ENCODE peak calls at places on chromosome 18, in seven cellular contexts. S is HepG2, Z is fibroblast of lung, I is AG04450, T is cardiac muscle cell, R is GM23338, N is GM12865. P is an unnamed sample.

GRCh38 chr18:49459404-49460171 is 857 bp downstream of the DYM start:
- DNase-seq in T (no peak), N (peak), I (no peak), S (no peak), R (peak), Z (peak), P (no peak)

GRCh38 chr18:73979742-73980141 is 167.9 kb downstream of the FBXO15 start:
- DNase-seq in T (no peak), Z (peak), R (no peak), N (no peak), S (no peak), I (peak), P (peak)

GRCh38 chr18:44651453-44651852 is 29.2 kb upstream of the SETBP1 start:
- DNase-seq in S (no peak), I (no peak), T (no peak), Z (peak), N (no peak), R (peak), P (peak)

GRCh38 chr18:79335833-79336360 is 59.8 kb upstream of the NFATC1 start:
- DNase-seq in Z (no peak), I (no peak), R (no peak), T (no peak), S (no peak), N (no peak), P (no peak)

GRCh38 chr18:10086458-10086857 is 172.6 kb downstream of the VAPA start:
- DNase-seq in Z (no peak), S (no peak), N (no peak), T (no peak), R (no peak), I (no peak), P (no peak)

GRCh38 chr18:63111549-63112402 is 207.8 kb downstream of the BCL2 start:
- DNase-seq in Z (no peak), R (no peak), I (no peak), S (no peak), N (peak), T (no peak), P (no peak)

GRCh38 chr18:68738572-68738971 is 23.7 kb upstream of the TMX3 start:
- DNase-seq in T (no peak), N (no peak), S (no peak), R (no peak), I (no peak), Z (no peak), P (no peak)

GRCh38 chr18:3060667-3061580 is 48.0 kb upstream of the LPIN2 start:
- DNase-seq in Z (no peak), I (no peak), S (peak), N (peak), T (no peak), R (no peak), P (no peak)

GRCh38 chr18:21134895-21135294 is 23.3 kb upstream of the ROCK1 start:
- DNase-seq in T (no peak), Z (peak), I (no peak), N (peak), R (no peak), S (no peak), P (no peak)

GRCh38 chr18:25651553-25651952 is 299.6 kb upstream of the ZNF521 start:
- DNase-seq in T (no peak), I (no peak), S (no peak), Z (no peak), N (no peak), R (no peak), P (no peak)

GRCh38 chr18:13003466-13003896 is 12.3 kb downstream of the CEP192 start:
- DNase-seq in Z (peak), I (peak), S (peak), R (peak), N (peak), T (peak), P (no peak)

GRCh38 chr18:68056936-68057335 is 540.4 kb upstream of the DSEL start:
- DNase-seq in I (no peak), T (no peak), S (no peak), R (no peak), Z (peak), N (no peak), P (no peak)

GRCh38 chr18:43665239-43665788 is 388.0 kb upstream of the SYT4 start:
- DNase-seq in T (no peak), S (no peak), R (no peak), Z (peak), N (no peak), I (peak), P (peak)

GRCh38 chr18:62420151-62420512 is 95.0 kb downstream of the TNFRSF11A start:
- DNase-seq in I (no peak), N (no peak), Z (peak), R (no peak), S (peak), T (no peak), P (no peak)

GRCh38 chr18:80179857-80180558 is 67.3 kb downstream of the PARD6G start:
- DNase-seq in Z (no peak), N (no peak), S (no peak), T (no peak), R (no peak), I (no peak), P (no peak)

GRCh38 chr18:37716106-37716708 is 150.6 kb upstream of the CELF4 start:
- DNase-seq in I (no peak), R (no peak), T (no peak), Z (no peak), S (no peak), N (no peak), P (no peak)

GRCh38 chr18:59823611-59824195 is 76.1 kb upstream of the PMAIP1 start:
- DNase-seq in N (peak), R (peak), S (peak), T (peak), Z (peak), I (peak), P (no peak)

GRCh38 chr18:27419646-27420045 is 234.5 kb upstream of the CHST9 start:
- DNase-seq in Z (no peak), T (no peak), N (no peak), R (no peak), S (no peak), I (no peak), P (no peak)

GRCh38 chr18:49915352-49915751 is 102.0 kb upstream of the ACAA2 start:
- DNase-seq in N (no peak), I (no peak), Z (no peak), S (peak), T (no peak), R (peak), P (no peak)

GRCh38 chr18:44897445-44898215 is 216.9 kb downstream of the SETBP1 start:
- DNase-seq in T (no peak), I (no peak), R (peak), S (no peak), Z (no peak), N (no peak), P (no peak)

GRCh38 chr18:41486581-41486980 is 468.5 kb upstream of the PIK3C3 start:
- DNase-seq in I (no peak), T (no peak), R (no peak), N (no peak), S (no peak), Z (no peak), P (no peak)

GRCh38 chr18:53426656-53427055 is 797.8 kb downstream of the MBD2 start:
- DNase-seq in R (no peak), N (no peak), I (no peak), S (no peak), Z (no peak), T (peak), P (no peak)

GRCh38 chr18:9137168-9138066 is 836 bp downstream of the ANKRD12 start:
- DNase-seq in S (peak), N (peak), Z (peak), I (peak), R (peak), T (peak), P (peak)

GRCh38 chr18:79354350-79354749 is 41.4 kb upstream of the NFATC1 start:
- DNase-seq in Z (no peak), S (no peak), N (no peak), T (no peak), R (no peak), I (no peak), P (no peak)

GRCh38 chr18:46046126-46046525 is 25.9 kb downstream of the PSTPIP2 start:
- DNase-seq in I (no peak), T (no peak), S (no peak), Z (no peak), R (peak), N (no peak), P (no peak)

GRCh38 chr18:57784034-57784815 is 18.9 kb downstream of the ATP8B1 start:
- DNase-seq in R (no peak), N (no peak), I (no peak), Z (peak), T (no peak), S (peak), P (no peak)
- TF ChIP-seq CTCF in R (no peak), N (no peak), I (no peak), Z (no peak), T (no peak), S (no peak), P (no peak)

DNA sequence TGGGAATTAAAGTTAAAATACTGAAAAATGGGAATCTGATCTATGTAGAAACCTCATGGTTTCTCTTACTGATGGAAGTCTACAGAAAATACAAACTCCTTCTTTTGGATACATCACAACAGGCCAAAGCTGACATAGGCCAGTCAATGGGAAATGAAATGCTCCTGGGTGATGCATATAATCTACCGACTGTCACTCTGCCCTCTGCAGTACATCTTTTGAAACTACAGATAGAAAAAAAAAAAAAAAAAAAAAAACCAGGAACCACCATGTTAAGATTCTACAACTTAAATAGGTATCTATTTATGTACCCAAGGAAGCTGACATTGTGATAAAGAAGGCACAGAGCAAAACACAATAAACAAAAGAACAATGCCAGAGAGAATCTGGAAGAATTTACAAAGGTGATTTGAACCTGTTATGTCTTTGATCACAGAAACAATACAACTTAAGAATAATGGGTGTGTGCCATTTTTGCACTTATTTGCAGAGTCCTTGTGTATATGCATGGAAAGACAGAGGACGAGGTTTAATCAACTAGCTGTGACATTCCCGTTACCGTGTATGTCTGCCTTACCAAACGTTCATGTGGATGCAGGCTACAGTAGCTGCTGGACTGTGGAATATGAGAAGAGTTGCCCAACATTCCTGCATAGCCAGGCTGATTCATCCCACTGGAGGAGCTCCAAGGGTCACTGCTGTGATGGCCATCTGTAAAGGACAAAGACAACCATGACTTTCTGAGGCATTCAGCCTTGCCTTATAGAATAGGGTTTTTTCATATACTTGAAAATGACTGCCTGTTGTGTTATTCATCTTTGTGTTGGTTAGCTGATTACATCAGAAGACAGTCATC is 312.7 kb downstream of the TCF4 start:
- DNase-seq in Z (peak), N (peak), T (no peak), R (peak), S (no peak), I (peak), P (no peak)
- TF ChIP-seq CTCF in Z (no peak), N (peak), T (peak), R (peak), S (no peak), I (peak), P (no peak)

DNA sequence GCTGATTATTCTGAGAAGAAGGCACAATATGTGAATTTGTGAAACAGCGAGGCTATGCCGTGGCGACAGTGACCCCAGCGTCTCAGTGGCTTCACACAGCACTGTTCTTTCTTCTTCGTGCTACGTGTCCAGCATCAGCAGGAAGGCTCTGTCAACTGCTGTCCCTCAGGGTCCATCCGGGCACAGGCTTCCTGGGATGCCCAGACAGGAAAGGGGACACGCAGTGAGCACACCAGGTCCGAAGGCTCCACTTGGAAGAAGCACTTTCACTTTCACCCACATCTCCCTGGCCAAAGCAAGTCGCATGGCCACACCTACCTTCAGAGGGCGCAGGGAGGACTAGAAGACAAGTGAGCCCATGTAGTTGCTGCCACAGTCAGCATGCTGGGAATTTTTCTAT is 47.3 kb downstream of the PTGR3 start:
- DNase-seq in T (no peak), R (no peak), I (no peak), Z (peak), N (no peak), S (peak), P (no peak)
- TF ChIP-seq CTCF in T (no peak), R (no peak), I (no peak), Z (no peak), N (no peak), S (peak), P (no peak)

GRCh38 chr18:58490238-58490637 is 138.7 kb downstream of the ALPK2 start:
- DNase-seq in N (no peak), I (no peak), Z (no peak), R (no peak), S (no peak), T (no peak), P (no peak)

GRCh38 chr18:58491113-58491696 is 137.7 kb downstream of the ALPK2 start:
- DNase-seq in R (no peak), S (no peak), T (no peak), Z (no peak), N (no peak), I (no peak), P (no peak)

GRCh38 chr18:58481321-58482180 is 147.3 kb downstream of the ALPK2 start:
- DNase-seq in T (no peak), Z (no peak), S (peak), N (no peak), R (no peak), I (no peak), P (no peak)

GRCh38 chr18:58484989-58485962 is 143.6 kb downstream of the ALPK2 start:
- DNase-seq in S (no peak), N (no peak), I (no peak), Z (no peak), R (peak), T (peak), P (no peak)
- TF ChIP-seq CTCF in S (no peak), N (no peak), I (no peak), Z (no peak), R (no peak), T (no peak), P (no peak)

GRCh38 chr18:1914489-1914888 is 656.8 kb downstream of the METTL4 start:
- DNase-seq in I (no peak), S (peak), Z (peak), R (peak), T (no peak), N (peak), P (no peak)
- TF ChIP-seq CTCF in I (no peak), S (peak), Z (no peak), R (peak), T (peak), N (peak), P (no peak)

DNA sequence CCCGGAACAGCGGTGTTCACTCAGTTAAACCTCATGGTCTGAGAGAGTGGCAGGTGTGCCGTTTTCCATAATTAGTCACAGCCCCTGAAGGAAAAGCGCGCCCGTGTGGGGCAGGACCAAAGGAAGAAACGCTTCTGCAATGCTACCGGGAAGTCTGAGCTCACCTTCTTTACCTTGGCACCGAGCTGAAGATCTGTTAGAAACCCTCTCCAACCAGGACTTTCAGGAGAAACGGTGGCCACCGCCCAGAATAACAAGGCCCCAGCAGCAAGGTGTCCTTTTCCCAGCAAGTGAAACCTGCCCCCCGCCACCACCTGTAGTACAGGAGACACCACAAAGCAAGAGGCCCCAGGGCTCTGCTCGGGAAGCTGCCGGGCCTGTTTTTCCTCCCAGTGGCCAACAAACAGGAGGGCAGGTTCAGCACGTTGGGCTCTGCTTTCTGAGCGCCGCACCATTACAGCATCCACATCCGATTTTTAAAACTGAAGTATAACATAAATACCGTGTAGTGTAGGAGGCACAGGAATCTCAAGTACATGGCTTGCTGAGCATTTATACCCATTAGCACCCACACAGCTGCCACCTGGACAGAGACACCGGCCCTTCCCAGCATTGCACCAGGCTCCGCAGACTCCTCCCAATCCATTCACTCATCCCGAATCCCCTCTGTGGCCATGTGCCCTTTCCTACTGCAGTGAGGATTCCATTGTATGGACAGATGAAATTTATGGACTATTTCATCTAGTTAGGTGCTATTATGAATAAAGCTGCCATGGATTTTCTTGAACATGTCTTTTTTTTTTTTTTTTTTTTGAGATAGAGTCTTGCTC is 121.8 kb upstream of the RIOK3 start:
- DNase-seq in I (no peak), Z (no peak), R (peak), T (no peak), S (no peak), N (no peak), P (no peak)
- TF ChIP-seq CTCF in I (no peak), Z (no peak), R (no peak), T (no peak), S (no peak), N (no peak), P (no peak)

P was measured in AG04449.